ENCODE peak calls at places on chromosomes 16 and 17, in seven cellular contexts. J is GDM1; Z is GM06990; H is activated naive CD4-positive, alpha-beta T cell; K is fibroblast of the aortic adventitia; I is SHP77; N is T-helper 9 cell. S is an unnamed sample.

GRCh38 chr16:66619036-66619435 is 14.5 kb downstream of the CMTM3 start:
- DNase-seq in I (no peak), Z (no peak), H (no peak), N (no peak), K (peak; percentile 72), J (no peak), S (no peak)

GRCh38 chr16:57277586-57277985 is 6.9 kb downstream of the PLLP start:
- DNase-seq in I (no peak), Z (no peak), H (peak; percentile 31), K (peak; percentile 41), N (peak; percentile 55), J (no peak), S (no peak)

GRCh38 chr16:14249291-14250032 is 178.3 kb downstream of the MRTFB start:
- DNase-seq in I (no peak), K (peak; percentile 71), J (peak; percentile 2), H (peak; percentile 7), N (peak; percentile 25), Z (no peak), S (peak; percentile 56)

GRCh38 chr17:41695954-41696720 is 7.5 kb downstream of the EIF1 start:
- DNase-seq in Z (no peak), K (peak; percentile 88), I (peak; percentile 74), H (peak; percentile 58), N (peak; percentile 78), J (peak; percentile 62), S (peak; percentile 78)

GRCh38 chr16:27935076-27935475 is 128.4 kb downstream of the GSG1L start:
- DNase-seq in H (no peak), N (no peak), I (no peak), Z (no peak), K (no peak), J (no peak), S (no peak)

GRCh38 chr16:56107944-56108583 is 83.2 kb upstream of the GNAO1 start:
- DNase-seq in K (no peak), I (no peak), N (no peak), Z (no peak), J (no peak), H (no peak), S (no peak)

GRCh38 chr17:73156166-73156840 is 8.5 kb upstream of the SSTR2 start:
- DNase-seq in H (peak; percentile 40), K (peak; percentile 65), J (no peak), N (peak; percentile 36), I (peak; percentile 86), Z (peak; percentile 69), S (peak; percentile 80)

GRCh38 chr16:89808453-89808939 is 8.0 kb downstream of the FANCA start:
- DNase-seq in J (no peak), I (no peak), N (no peak), K (no peak), H (no peak), Z (no peak), S (no peak)

GRCh38 chr16:309476-309875 is 26.5 kb downstream of the PDIA2 start:
- DNase-seq in H (peak; percentile 13), Z (no peak), I (no peak), N (no peak), J (no peak), K (no peak), S (no peak)

GRCh38 chr16:67052399-67052798 is 23.4 kb downstream of the CBFB start:
- DNase-seq in K (no peak), J (no peak), I (no peak), H (no peak), Z (no peak), N (no peak), S (no peak)

GRCh38 chr17:17022011-17022800 is 20.1 kb upstream of the MPRIP start:
- DNase-seq in H (no peak), I (no peak), K (no peak), N (no peak), Z (no peak), J (no peak), S (no peak)

GRCh38 chr17:489758-490329 is 137.2 kb upstream of the RPH3AL start:
- DNase-seq in N (peak; percentile 59), Z (peak; percentile 74), J (no peak), K (peak; percentile 25), H (no peak), I (no peak), S (peak; percentile 65)

GRCh38 chr16:67199011-67199807 is at the start of gene ELMO3:
- DNase-seq in N (no peak), J (no peak), H (no peak), I (no peak), Z (no peak), K (no peak), S (no peak)